ENCODE peak calls at places on chromosomes 13 and 19, in six cellular contexts. S, M, L, F, C and R are unnamed samples.

GRCh38 chr19:16591803-16592556 is 19.8 kb upstream of the SLC35E1 start:
- DNase-seq in S (no peak), M (no peak), L (no peak), F (no peak), C (no peak), R (no peak)

GRCh38 chr19:30365121-30365800 is 6.9 kb upstream of the ZNF536 start:
- DNase-seq in S (no peak), M (no peak), L (no peak), F (no peak), C (no peak), R (no peak)

GRCh38 chr19:7977021-7977722 is 28.3 kb downstream of the ELAVL1 start:
- DNase-seq in S (no peak), M (no peak), L (no peak), F (no peak), C (no peak), R (no peak)

GRCh38 chr19:14383556-14383897 is 2.3 kb downstream of the ADGRE5 start:
- DNase-seq in S (no peak), M (no peak), L (no peak), F (no peak), C (no peak), R (no peak)

GRCh38 chr19:4929186-4929585 is 19.9 kb downstream of the UHRF1 start:
- DNase-seq in S (no peak), M (no peak), L (no peak), F (no peak), C (no peak), R (no peak)

GRCh38 chr13:49373699-49374098 is 70.2 kb downstream of the CAB39L start:
- DNase-seq in S (no peak), M (no peak), L (no peak), F (no peak), C (no peak), R (no peak)

GRCh38 chr19:38417544-38418506 is 8.2 kb downstream of the RASGRP4 start:
- DNase-seq in S (no peak), M (peak), L (peak), F (peak), C (peak), R (no peak)

GRCh38 chr19:50500753-50501151 is 10.2 kb downstream of the JOSD2 start:
- DNase-seq in S (no peak), M (no peak), L (no peak), F (no peak), C (no peak), R (no peak)

GRCh38 chr13:30862707-30863106 is 43.4 kb upstream of the MEDAG start:
- DNase-seq in S (no peak), M (peak), L (peak), F (no peak), C (no peak), R (no peak)

GRCh38 chr19:40941481-40942219 is 49.4 kb upstream of the CYP2B6 start:
- DNase-seq in S (no peak), M (no peak), L (no peak), F (no peak), C (no peak), R (no peak)

GRCh38 chr13:36725936-36726335 is 52.1 kb downstream of the SERTM1 start:
- DNase-seq in S (no peak), M (no peak), L (no peak), F (no peak), C (no peak), R (no peak)

GRCh38 chr19:33273065-33273736 is 29.1 kb downstream of the CEBPA start:
- DNase-seq in S (no peak), M (no peak), L (no peak), F (no peak), C (no peak), R (no peak)

GRCh38 chr19:31586282-31586681 is 237.0 kb upstream of the TSHZ3 start:
- DNase-seq in S (no peak), M (no peak), L (no peak), F (no peak), C (no peak), R (no peak)

GRCh38 chr19:14023404-14024235 is 4.3 kb upstream of the RLN3 start:
- DNase-seq in S (no peak), M (peak), L (peak), F (no peak), C (no peak), R (no peak)

GRCh38 chr13:50969691-50970090 is 60.1 kb downstream of the RNASEH2B start:
- DNase-seq in S (no peak), M (peak), L (no peak), F (no peak), C (no peak), R (no peak)

GRCh38 chr19:55467236-55468053 is 2.9 kb upstream of the C19orf85 start:
- DNase-seq in S (no peak), M (peak), L (no peak), F (peak), C (peak), R (no peak)

GRCh38 chr13:100518394-100519062 is 70.1 kb downstream of the GGACT start:
- DNase-seq in S (no peak), M (no peak), L (no peak), F (no peak), C (no peak), R (no peak)

GRCh38 chr13:113562085-113562749 is 22.3 kb upstream of the TFDP1 start:
- DNase-seq in S (peak), M (peak), L (peak), F (peak), C (peak), R (peak)

GRCh38 chr19:48511800-48512503 is at the start of gene LMTK3:
- DNase-seq in S (no peak), M (no peak), L (no peak), F (peak), C (peak), R (peak)

GRCh38 chr19:10061717-10062310 is 24.3 kb upstream of the SHFL start:
- DNase-seq in S (no peak), M (peak), L (no peak), F (no peak), C (no peak), R (no peak)

GRCh38 chr19:495440-496332 is 600 bp upstream of the MADCAM1 start:
- DNase-seq in S (no peak), M (peak), L (no peak), F (no peak), C (no peak), R (no peak)

GRCh38 chr19:43934055-43934984 is 762 bp downstream of the ZNF45 start:
- DNase-seq in S (no peak), M (no peak), L (no peak), F (no peak), C (no peak), R (no peak)

GRCh38 chr19:44809856-44810554 is 1.1 kb downstream of the BCAM start:
- DNase-seq in S (no peak), M (peak), L (no peak), F (no peak), C (no peak), R (no peak)

GRCh38 chr13:110138009-110138699 is 168.8 kb downstream of the COL4A1 start:
- DNase-seq in S (no peak), M (peak), L (peak), F (peak), C (peak), R (no peak)

GRCh38 chr19:44808463-44809371 is at the start of gene BCAM:
- DNase-seq in S (no peak), M (peak), L (peak), F (no peak), C (no peak), R (peak)

GRCh38 chr13:66399873-66400272 is 830.3 kb downstream of the PCDH9 start:
- DNase-seq in S (no peak), M (no peak), L (no peak), F (no peak), C (no peak), R (no peak)

GRCh38 chr19:10173527-10173926 is 21.2 kb downstream of the DNMT1 start:
- DNase-seq in S (no peak), M (no peak), L (no peak), F (no peak), C (no peak), R (no peak)

GRCh38 chr19:48308695-48309586 is 16.4 kb upstream of the EMP3 start:
- DNase-seq in S (no peak), M (peak), L (no peak), F (no peak), C (no peak), R (no peak)

GRCh38 chr13:79724348-79725103 is 243.6 kb downstream of the NDFIP2 start:
- DNase-seq in S (no peak), M (no peak), L (peak), F (no peak), C (no peak), R (no peak)

GRCh38 chr19:56622374-56622773 is 20.6 kb upstream of the SMIM17 start:
- DNase-seq in S (no peak), M (no peak), L (no peak), F (no peak), C (no peak), R (no peak)

GRCh38 chr19:46384396-46384795 is 29.0 kb downstream of the CCDC8 start:
- DNase-seq in S (no peak), M (no peak), L (no peak), F (no peak), C (no peak), R (no peak)

GRCh38 chr19:6132482-6132881 is 3.0 kb upstream of the ACSBG2 start:
- DNase-seq in S (no peak), M (no peak), L (no peak), F (no peak), C (no peak), R (no peak)

GRCh38 chr13:41645313-41645712 is 188.0 kb downstream of the RGCC start:
- DNase-seq in S (peak), M (no peak), L (no peak), F (no peak), C (no peak), R (no peak)